ENCODE peak calls at places on chromosomes 16 and 17, in seven cellular contexts. O is mesendoderm; Z is endodermal cell; H is CD8-positive, alpha-beta memory T cell; T is A549; X is transverse colon; Y is neuronal stem cell. K is an unnamed sample.

GRCh38 chr17:82536220-82537201 is 17.0 kb downstream of the FOXK2 start:
- DNase-seq in O (no peak), Z (peak; percentile 59), H (no peak), T (no peak), X (no peak), Y (no peak), K (peak; percentile 56)

GRCh38 chr16:86343733-86344585 is 166.4 kb upstream of the FOXF1 start:
- DNase-seq in O (peak; percentile 74), Z (no peak), H (no peak), T (no peak), X (no peak), Y (no peak), K (no peak)

GRCh38 chr17:40612510-40613244 is 34.9 kb downstream of the SMARCE1 start:
- DNase-seq in O (no peak), Z (no peak), H (peak; percentile 58), T (no peak), X (no peak), Y (no peak), K (no peak)

GRCh38 chr17:82022310-82022980 is at the start of gene CENPX:
- DNase-seq in O (no peak), Z (peak; percentile 76), H (no peak), T (no peak), X (no peak), Y (peak; percentile 43), K (no peak)

GRCh38 chr17:70022175-70022574 is 52.9 kb upstream of the KCNJ16 start:
- DNase-seq in O (no peak), Z (no peak), H (no peak), T (no peak), X (no peak), Y (no peak), K (no peak)

GRCh38 chr17:80950466-80951120 is 41.0 kb upstream of the CHMP6 start:
- DNase-seq in O (no peak), Z (no peak), H (no peak), T (no peak), X (no peak), Y (no peak), K (no peak)

GRCh38 chr17:21239680-21240374 is 13.4 kb downstream of the NATD1 start:
- DNase-seq in O (peak; percentile 72), Z (peak; percentile 87), H (no peak), T (peak; percentile 84), X (no peak), Y (no peak), K (no peak)

GRCh38 chr16:25260416-25260815 is 2.8 kb upstream of the ZKSCAN2 start:
- DNase-seq in O (no peak), Z (no peak), H (no peak), T (no peak), X (no peak), Y (no peak), K (no peak)

GRCh38 chr17:68057531-68057952 is 22.0 kb downstream of the KPNA2 start:
- DNase-seq in O (peak; percentile 42), Z (peak; percentile 78), H (peak; percentile 20), T (no peak), X (peak; percentile 35), Y (no peak), K (peak; percentile 46)

GRCh38 chr17:21686165-21687015 is 5.9 kb upstream of the KCNJ18 start:
- DNase-seq in O (no peak), Z (no peak), H (no peak), T (no peak), X (no peak), Y (no peak), K (no peak)

GRCh38 chr16:73713817-73714495 is 582.7 kb upstream of the PSMD7 start:
- DNase-seq in O (peak; percentile 72), Z (peak; percentile 88), H (no peak), T (peak; percentile 9), X (peak; percentile 23), Y (no peak), K (peak; percentile 32)

GRCh38 chr17:17563530-17563929 is 28.0 kb downstream of the PEMT start:
- DNase-seq in O (no peak), Z (no peak), H (no peak), T (no peak), X (peak; percentile 31), Y (no peak), K (no peak)

GRCh38 chr17:78709119-78709681 is 72.9 kb downstream of the CYTH1 start:
- DNase-seq in O (no peak), Z (no peak), H (no peak), T (no peak), X (no peak), Y (no peak), K (no peak)

GRCh38 chr16:50154369-50154947 is 1.4 kb downstream of the TENT4B start:
- DNase-seq in O (peak; percentile 19), Z (peak; percentile 51), H (no peak), T (peak; percentile 12), X (peak; percentile 15), Y (no peak), K (no peak)

GRCh38 chr17:11487469-11487868 is 110.8 kb upstream of the DNAH9 start:
- DNase-seq in O (peak; percentile 76), Z (peak; percentile 55), H (no peak), T (no peak), X (no peak), Y (peak; percentile 53), K (no peak)

GRCh38 chr16:87340198-87340597 is 23.0 kb upstream of the C16orf95 start:
- DNase-seq in O (no peak), Z (no peak), H (no peak), T (no peak), X (no peak), Y (no peak), K (no peak)

GRCh38 chr16:23141959-23142740 is 7.1 kb downstream of the USP31 start:
- DNase-seq in O (no peak), Z (no peak), H (no peak), T (no peak), X (no peak), Y (no peak), K (no peak)

GRCh38 chr16:67489401-67490083 is 6.2 kb upstream of the AGRP start:
- DNase-seq in O (peak; percentile 14), Z (peak; percentile 56), H (no peak), T (no peak), X (no peak), Y (no peak), K (no peak)
- H3K27ac ChIP-seq in O (no peak overlapping the region), Z (peak overlapping the region; percentile 65), H (no peak overlapping the region), T (no peak overlapping the region), X (peak overlapping the region; percentile 72), Y (peak overlapping the region; percentile 20), K (peak overlapping the region; percentile 50)

GRCh38 chr17:9279911-9280310 is 258.6 kb downstream of the NTN1 start:
- DNase-seq in O (no peak), Z (peak; percentile 14), H (no peak), T (no peak), X (no peak), Y (no peak), K (no peak)
- H3K4me3 ChIP-seq in O (no peak overlapping the region), Z (no peak overlapping the region), H (no peak overlapping the region), T (no peak overlapping the region), X (no peak overlapping the region), Y (no peak overlapping the region), K (no peak overlapping the region)

GRCh38 chr16:78980825-78981224 is 619.7 kb downstream of the MAF start:
- DNase-seq in O (no peak), Z (no peak), H (no peak), T (no peak), X (no peak), Y (no peak), K (no peak)
- H3K27ac ChIP-seq in O (no peak overlapping the region), Z (no peak overlapping the region), H (no peak overlapping the region), T (no peak overlapping the region), X (no peak overlapping the region), Y (no peak overlapping the region), K (no peak overlapping the region)

GRCh38 chr17:64938925-64939474 is 19.7 kb upstream of the LRRC37A3 start:
- DNase-seq in O (peak; percentile 75), Z (peak; percentile 93), H (peak; percentile 31), T (peak; percentile 54), X (peak; percentile 64), Y (no peak), K (peak; percentile 51)
- H3K4me3 ChIP-seq in O (no peak overlapping the region), Z (no peak overlapping the region), H (no peak overlapping the region), T (no peak overlapping the region), X (no peak overlapping the region), Y (no peak overlapping the region), K (no peak overlapping the region)

GRCh38 chr17:27627514-27627913 is 3.5 kb upstream of the LGALS9 start:
- DNase-seq in O (no peak), Z (no peak), H (no peak), T (no peak), X (no peak), Y (no peak), K (no peak)
- H3K27ac ChIP-seq in O (no peak overlapping the region), Z (no peak overlapping the region), H (no peak overlapping the region), T (no peak overlapping the region), X (no peak overlapping the region), Y (no peak overlapping the region), K (no peak overlapping the region)

GRCh38 chr17:43995150-43995471 is 9.3 kb upstream of the NAGS start:
- DNase-seq in O (no peak), Z (no peak), H (no peak), T (no peak), X (no peak), Y (no peak), K (no peak)
- H3K4me3 ChIP-seq in O (no peak overlapping the region), Z (peak overlapping the region; percentile 56), H (no peak overlapping the region), T (peak overlapping the region; percentile 45), X (no peak overlapping the region), Y (no peak overlapping the region), K (no peak overlapping the region)